ENCODE peak calls at places on chromosomes 2 and 18, in four cellular contexts. One of them, this sample, is unnamed.

GRCh38 chr2:69742170-69742952 is 427 bp downstream of the ANXA4 start:
- ATAC-seq in heart right ventricle: peak
- ATAC-seq in GM12878: peak
- ATAC-seq in body of pancreas: no peak
- ATAC-seq in this sample: peak

GRCh38 chr2:197322729-197323720 is 12.4 kb upstream of the ANKRD44 start:
- ATAC-seq in heart right ventricle: no peak
- ATAC-seq in body of pancreas: no peak
- ATAC-seq in GM12878: peak
- ATAC-seq in this sample: no peak

GRCh38 chr2:234256516-234256915 is 206.0 kb downstream of the SPP2 start:
- ATAC-seq in GM12878: no peak
- ATAC-seq in body of pancreas: no peak
- ATAC-seq in heart right ventricle: no peak
- ATAC-seq in this sample: no peak

GRCh38 chr2:95346236-95346737 is 49.1 kb downstream of the KCNIP3 start:
- ATAC-seq in heart right ventricle: peak
- ATAC-seq in GM12878: no peak
- ATAC-seq in body of pancreas: peak
- ATAC-seq in this sample: peak

GRCh38 chr18:72181241-72181764 is 362.8 kb downstream of the CBLN2 start:
- ATAC-seq in heart right ventricle: no peak
- ATAC-seq in body of pancreas: no peak
- ATAC-seq in GM12878: peak
- ATAC-seq in this sample: no peak

GRCh38 chr2:188245230-188245629 is 46.4 kb upstream of the GULP1 start:
- ATAC-seq in body of pancreas: no peak
- ATAC-seq in heart right ventricle: no peak
- ATAC-seq in GM12878: no peak
- ATAC-seq in this sample: no peak

GRCh38 chr2:224395646-224396390 is 6.1 kb downstream of the FAM124B start:
- ATAC-seq in heart right ventricle: no peak
- ATAC-seq in GM12878: no peak
- ATAC-seq in body of pancreas: no peak
- ATAC-seq in this sample: no peak

GRCh38 chr2:12715878-12716249 is 872 bp upstream of the TRIB2 start:
- ATAC-seq in GM12878: peak
- ATAC-seq in body of pancreas: peak
- ATAC-seq in heart right ventricle: peak
- ATAC-seq in this sample: peak

GRCh38 chr2:241126771-241127202 is 22.5 kb downstream of the PASK start:
- ATAC-seq in GM12878: no peak
- ATAC-seq in body of pancreas: no peak
- ATAC-seq in heart right ventricle: no peak
- ATAC-seq in this sample: no peak

GRCh38 chr2:101508636-101509035 is 33.7 kb upstream of the RFX8 start:
- ATAC-seq in GM12878: no peak
- ATAC-seq in heart right ventricle: no peak
- ATAC-seq in body of pancreas: no peak
- ATAC-seq in this sample: no peak

GRCh38 chr2:174343638-174344455 is 9.1 kb downstream of the SP9 start:
- ATAC-seq in body of pancreas: no peak
- ATAC-seq in GM12878: no peak
- ATAC-seq in heart right ventricle: no peak
- ATAC-seq in this sample: no peak

GRCh38 chr2:151526572-151527090 is 116.9 kb downstream of the RIF1 start:
- ATAC-seq in heart right ventricle: no peak
- ATAC-seq in GM12878: no peak
- ATAC-seq in body of pancreas: no peak
- ATAC-seq in this sample: no peak

GRCh38 chr2:102112271-102112670 is 30.3 kb upstream of the IL1R1 start:
- ATAC-seq in heart right ventricle: no peak
- ATAC-seq in GM12878: no peak
- ATAC-seq in body of pancreas: no peak
- ATAC-seq in this sample: no peak

GRCh38 chr2:71503827-71504226 is 50.5 kb downstream of the DYSF start:
- ATAC-seq in GM12878: no peak
- ATAC-seq in heart right ventricle: peak
- ATAC-seq in body of pancreas: peak
- ATAC-seq in this sample: peak

GRCh38 chr2:76314621-76315020 is 603.9 kb upstream of the GCFC2 start:
- ATAC-seq in heart right ventricle: no peak
- ATAC-seq in body of pancreas: no peak
- ATAC-seq in GM12878: no peak
- ATAC-seq in this sample: no peak

GRCh38 chr2:69509011-69509749 is 71.9 kb upstream of the NFU1 start:
- ATAC-seq in body of pancreas: no peak
- ATAC-seq in GM12878: no peak
- ATAC-seq in heart right ventricle: peak
- ATAC-seq in this sample: no peak

GRCh38 chr2:95354469-95354901 is 48.0 kb upstream of the FAHD2A start:
- ATAC-seq in body of pancreas: no peak
- ATAC-seq in heart right ventricle: no peak
- ATAC-seq in GM12878: no peak
- ATAC-seq in this sample: no peak

GRCh38 chr2:207632575-207633492 is 7.6 kb upstream of the METTL21A start:
- ATAC-seq in body of pancreas: no peak
- ATAC-seq in GM12878: peak
- ATAC-seq in heart right ventricle: no peak
- ATAC-seq in this sample: no peak

GRCh38 chr2:96261328-96262003 is 4.3 kb downstream of the TMEM127 start:
- ATAC-seq in body of pancreas: no peak
- ATAC-seq in heart right ventricle: no peak
- ATAC-seq in GM12878: no peak
- ATAC-seq in this sample: no peak

GRCh38 chr2:141496805-141497204 is 634.0 kb downstream of the LRP1B start:
- ATAC-seq in GM12878: no peak
- ATAC-seq in heart right ventricle: no peak
- ATAC-seq in body of pancreas: no peak
- ATAC-seq in this sample: no peak

GRCh38 chr2:102592601-102593000 is 26.8 kb upstream of the SLC9A2 start:
- ATAC-seq in heart right ventricle: no peak
- ATAC-seq in GM12878: no peak
- ATAC-seq in body of pancreas: no peak
- ATAC-seq in this sample: no peak

GRCh38 chr2:238203973-238204683 is 633 bp upstream of the ILKAP start:
- ATAC-seq in heart right ventricle: no peak
- ATAC-seq in GM12878: peak
- ATAC-seq in body of pancreas: peak
- ATAC-seq in this sample: peak

GRCh38 chr2:64179582-64180321 is 35.5 kb upstream of the PELI1 start:
- ATAC-seq in heart right ventricle: no peak
- ATAC-seq in body of pancreas: no peak
- ATAC-seq in GM12878: peak
- ATAC-seq in this sample: no peak

GRCh38 chr2:31688282-31688681 is 107.5 kb upstream of the SRD5A2 start:
- ATAC-seq in heart right ventricle: no peak
- ATAC-seq in body of pancreas: no peak
- ATAC-seq in GM12878: no peak
- ATAC-seq in this sample: no peak

GRCh38 chr2:172296267-172297046 is 130.9 kb upstream of the ITGA6 start:
- ATAC-seq in heart right ventricle: no peak
- ATAC-seq in GM12878: no peak
- ATAC-seq in body of pancreas: no peak
- ATAC-seq in this sample: no peak

GRCh38 chr2:119438128-119438656 is 6.5 kb downstream of the TMEM37 start:
- ATAC-seq in heart right ventricle: no peak
- ATAC-seq in body of pancreas: peak
- ATAC-seq in GM12878: no peak
- ATAC-seq in this sample: no peak

DNA sequence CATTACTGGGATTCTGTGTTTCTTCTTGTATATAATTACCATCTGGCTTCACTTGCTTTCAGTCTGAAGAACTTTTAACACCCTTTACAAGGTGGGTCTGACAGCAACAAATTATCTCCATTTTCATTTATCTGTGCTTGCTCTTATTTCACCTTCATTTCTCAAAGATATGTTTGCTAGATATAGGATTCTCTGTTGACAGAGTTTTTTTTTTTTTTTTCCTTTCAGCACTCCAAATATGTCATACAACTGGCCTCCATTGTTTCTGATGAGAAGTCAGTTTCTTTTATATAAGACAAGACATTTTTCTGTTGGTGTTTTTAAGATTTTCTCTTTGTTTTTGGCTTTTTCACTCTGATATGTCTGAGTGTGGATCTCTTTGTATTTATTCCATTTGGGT is 59.3 kb upstream of the TACR1 start:
- ATAC-seq in GM12878: no peak
- ATAC-seq in body of pancreas: no peak
- ATAC-seq in heart right ventricle: no peak
- ATAC-seq in this sample: no peak
- TF ChIP-seq CTCF in GM12878: no peak
- TF ChIP-seq CTCF in body of pancreas: no peak
- TF ChIP-seq CTCF in heart right ventricle: no peak
- TF ChIP-seq CTCF in this sample: no peak

DNA sequence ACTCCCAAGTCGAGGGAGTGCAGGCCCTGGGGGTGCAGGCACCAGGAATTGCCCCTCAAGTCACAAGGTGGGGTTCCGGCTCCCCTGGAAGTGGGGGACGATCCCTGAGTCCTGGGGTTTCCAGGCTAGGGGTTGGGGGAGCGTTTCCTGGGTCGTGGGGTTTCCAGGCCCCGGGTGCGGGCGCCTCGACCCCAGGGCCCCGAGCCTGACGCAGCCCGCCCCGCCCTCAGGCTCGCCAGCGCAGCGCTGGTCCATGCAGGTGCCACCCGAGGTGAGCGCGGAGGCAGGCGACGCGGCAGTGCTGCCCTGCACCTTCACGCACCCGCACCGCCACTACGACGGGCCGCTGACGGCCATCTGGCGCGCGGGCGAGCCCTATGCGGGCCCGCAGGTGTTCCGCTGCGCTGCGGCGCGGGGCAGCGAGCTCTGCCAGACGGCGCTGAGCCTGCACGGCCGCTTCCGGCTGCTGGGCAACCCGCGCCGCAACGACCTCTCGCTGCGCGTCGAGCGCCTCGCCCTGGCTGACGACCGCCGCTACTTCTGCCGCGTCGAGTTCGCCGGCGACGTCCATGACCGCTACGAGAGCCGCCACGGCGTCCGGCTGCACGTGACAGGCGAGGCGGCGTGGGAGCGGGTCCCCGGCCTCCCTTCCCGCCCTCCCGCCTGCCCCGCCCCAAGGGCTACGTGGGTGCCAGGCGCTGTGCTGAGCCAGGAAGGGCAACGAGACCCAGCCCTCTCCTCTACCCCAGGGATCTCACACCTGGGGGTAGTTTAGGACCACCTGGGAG is 12.0 kb downstream of the SIGLEC15 start:
- ATAC-seq in GM12878: peak
- ATAC-seq in heart right ventricle: peak
- ATAC-seq in body of pancreas: peak
- ATAC-seq in this sample: peak
- TF ChIP-seq CTCF in GM12878: peak
- TF ChIP-seq CTCF in heart right ventricle: peak
- TF ChIP-seq CTCF in body of pancreas: peak
- TF ChIP-seq CTCF in this sample: no peak

GRCh38 chr18:7601249-7601620 is 34.1 kb downstream of the PTPRM start:
- ATAC-seq in heart right ventricle: peak
- ATAC-seq in GM12878: peak
- ATAC-seq in body of pancreas: no peak
- ATAC-seq in this sample: no peak
- TF ChIP-seq CTCF in heart right ventricle: no peak
- TF ChIP-seq CTCF in GM12878: no peak
- TF ChIP-seq CTCF in body of pancreas: no peak
- TF ChIP-seq CTCF in this sample: no peak

GRCh38 chr2:204046145-204046544 is 109.6 kb downstream of the ICOS start:
- ATAC-seq in body of pancreas: no peak
- ATAC-seq in GM12878: peak
- ATAC-seq in heart right ventricle: no peak
- ATAC-seq in this sample: no peak

GRCh38 chr2:204051999-204052558 is 115.5 kb downstream of the ICOS start:
- ATAC-seq in body of pancreas: no peak
- ATAC-seq in heart right ventricle: no peak
- ATAC-seq in GM12878: no peak
- ATAC-seq in this sample: no peak

GRCh38 chr2:204049635-204050034 is 113.1 kb downstream of the ICOS start:
- ATAC-seq in body of pancreas: no peak
- ATAC-seq in heart right ventricle: no peak
- ATAC-seq in GM12878: peak
- ATAC-seq in this sample: no peak

GRCh38 chr2:204050681-204051080 is 114.1 kb downstream of the ICOS start:
- ATAC-seq in heart right ventricle: no peak
- ATAC-seq in body of pancreas: no peak
- ATAC-seq in GM12878: no peak
- ATAC-seq in this sample: no peak

DNA sequence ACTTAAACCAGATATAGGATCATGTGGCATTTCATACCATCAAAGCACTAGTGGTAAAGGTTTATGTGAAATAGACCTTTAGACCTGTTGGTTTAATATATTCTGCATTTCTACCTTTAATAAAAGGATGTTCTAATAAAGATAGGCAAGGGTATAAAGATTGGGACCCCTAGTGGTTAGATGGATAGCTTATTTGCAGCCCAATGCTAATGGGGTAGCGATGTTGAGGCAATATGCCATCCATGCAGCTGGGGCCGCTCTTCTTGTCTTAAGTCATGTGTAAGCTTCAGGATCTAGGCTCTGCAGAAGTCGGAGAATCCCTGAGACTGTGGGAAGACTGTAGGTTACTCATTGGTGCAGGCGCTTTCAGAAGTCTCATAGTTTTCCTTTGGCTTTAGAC is 114.9 kb downstream of the ICOS start:
- ATAC-seq in GM12878: peak
- ATAC-seq in body of pancreas: no peak
- ATAC-seq in heart right ventricle: no peak
- ATAC-seq in this sample: no peak
- TF ChIP-seq CTCF in GM12878: no peak
- TF ChIP-seq CTCF in body of pancreas: no peak
- TF ChIP-seq CTCF in heart right ventricle: peak
- TF ChIP-seq CTCF in this sample: no peak

DNA sequence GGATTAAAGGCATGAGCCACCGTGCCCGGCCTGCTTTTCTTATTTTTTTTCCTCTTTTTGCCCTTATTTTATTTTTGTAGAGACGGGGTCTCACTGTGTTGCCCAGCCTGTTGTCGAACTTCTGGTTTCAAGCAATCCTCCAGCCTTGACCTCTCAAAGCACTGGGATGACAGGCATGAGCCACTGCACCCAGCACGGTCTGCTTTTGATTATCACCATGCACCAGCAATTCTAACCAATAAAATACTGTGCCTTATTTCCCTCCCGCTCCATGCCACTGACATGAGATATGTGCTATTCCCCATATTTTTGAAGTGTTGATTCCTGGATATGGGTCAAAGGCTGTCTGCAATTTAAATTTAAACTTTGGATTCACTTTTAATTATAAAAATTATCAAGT is 42.9 kb downstream of the ACYP2 start:
- ATAC-seq in heart right ventricle: no peak
- ATAC-seq in body of pancreas: no peak
- ATAC-seq in GM12878: no peak
- ATAC-seq in this sample: no peak
- TF ChIP-seq CTCF in heart right ventricle: no peak
- TF ChIP-seq CTCF in body of pancreas: no peak
- TF ChIP-seq CTCF in GM12878: no peak
- TF ChIP-seq CTCF in this sample: no peak

DNA sequence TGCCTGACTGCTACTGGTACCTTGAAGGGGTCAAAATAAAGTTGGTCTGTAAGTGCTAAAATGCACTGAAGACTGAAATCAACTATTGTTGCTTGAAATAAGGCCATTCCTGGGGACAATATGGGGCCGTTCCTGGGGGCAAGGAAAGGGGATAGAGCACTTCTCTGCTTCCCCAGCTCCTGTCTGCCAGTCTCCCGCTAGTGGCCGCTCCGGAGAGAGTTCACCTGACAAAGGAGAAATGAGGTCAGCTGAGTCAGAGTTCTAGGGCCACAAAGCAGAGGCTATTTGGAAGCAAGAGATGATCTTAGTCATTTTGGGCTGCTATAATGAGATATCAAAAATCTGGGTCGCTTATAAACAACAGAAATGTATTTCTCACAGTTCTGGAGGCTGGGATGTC is 345.9 kb downstream of the TSN start:
- ATAC-seq in body of pancreas: no peak
- ATAC-seq in heart right ventricle: no peak
- ATAC-seq in GM12878: no peak
- ATAC-seq in this sample: no peak
- TF ChIP-seq CTCF in body of pancreas: no peak
- TF ChIP-seq CTCF in heart right ventricle: no peak
- TF ChIP-seq CTCF in GM12878: no peak
- TF ChIP-seq CTCF in this sample: no peak

This sample was measured in gastroesophageal sphincter.